ENCODE peak calls at places on chromosomes 11 and 22, in nine cellular contexts. C is amniotic stem cell, K is substantia nigra, M is uterus, A is NB4, B is GM18507, X is Daoy, E is NCI-H345, Y is T1000. G is an unnamed sample.

GRCh38 chr11:114078423-114078822 is 18.9 kb downstream of the ZBTB16 start:
- DNase-seq in C (no peak), K (no peak), M (no peak), A (no peak), B (no peak), X (no peak), E (peak; percentile 43), Y (no peak), G (no peak)

GRCh38 chr11:68521962-68522626 is 61.5 kb downstream of the PPP6R3 start:
- DNase-seq in C (no peak), K (no peak), M (no peak), A (no peak), B (no peak), X (no peak), E (no peak), Y (no peak), G (peak; percentile 11)

GRCh38 chr11:118895093-118896039 is 11.7 kb downstream of the CXCR5 start:
- DNase-seq in C (no peak), K (no peak), M (no peak), A (no peak), B (no peak), X (no peak), E (no peak), Y (no peak), G (no peak)

GRCh38 chr11:1864831-1865665 is 12.2 kb downstream of the LSP1 start:
- DNase-seq in C (no peak), K (no peak), M (peak; percentile 48), A (no peak), B (no peak), X (no peak), E (no peak), Y (no peak), G (no peak)

GRCh38 chr11:130691581-130691980 is 224.7 kb downstream of the SNX19 start:
- DNase-seq in C (no peak), K (no peak), M (no peak), A (no peak), B (no peak), X (no peak), E (no peak), Y (no peak), G (no peak)

GRCh38 chr11:6251120-6251733 is 8.4 kb upstream of the CCKBR start:
- DNase-seq in C (peak; percentile 25), K (peak; percentile 15), M (peak; percentile 62), A (peak; percentile 55), B (peak; percentile 18), X (peak; percentile 68), E (peak; percentile 64), Y (no peak), G (peak; percentile 69)

GRCh38 chr11:46050065-46050464 is 71.2 kb downstream of the PHF21A start:
- DNase-seq in C (peak; percentile 39), K (no peak), M (peak; percentile 24), A (peak; percentile 10), B (no peak), X (peak; percentile 51), E (no peak), Y (peak; percentile 30), G (peak; percentile 2)

GRCh38 chr22:28115426-28115825 is 196.4 kb upstream of the PITPNB start:
- DNase-seq in C (no peak), K (no peak), M (no peak), A (no peak), B (no peak), X (no peak), E (no peak), Y (no peak), G (no peak)

GRCh38 chr11:117010808-117011540 is 87.3 kb downstream of the SIK3 start:
- DNase-seq in C (peak; percentile 68), K (no peak), M (peak; percentile 48), A (peak; percentile 86), B (no peak), X (peak; percentile 66), E (no peak), Y (peak; percentile 4), G (peak; percentile 52)

GRCh38 chr11:17013548-17014320 is 480 bp downstream of the PLEKHA7 start:
- DNase-seq in C (no peak), K (no peak), M (no peak), A (no peak), B (no peak), X (peak; percentile 42), E (peak; percentile 33), Y (no peak), G (peak; percentile 36)

GRCh38 chr22:40250608-40251007 is 72.9 kb downstream of the TNRC6B start:
- DNase-seq in C (no peak), K (no peak), M (no peak), A (no peak), B (no peak), X (no peak), E (no peak), Y (no peak), G (no peak)

GRCh38 chr11:16001899-16002426 is 354.4 kb downstream of the SOX6 start:
- DNase-seq in C (no peak), K (no peak), M (no peak), A (peak; percentile 87), B (no peak), X (peak; percentile 88), E (peak; percentile 90), Y (peak; percentile 25), G (peak; percentile 98)

GRCh38 chr11:94656968-94657367 is 89.8 kb downstream of the PIWIL4 start:
- DNase-seq in C (no peak), K (no peak), M (no peak), A (no peak), B (no peak), X (no peak), E (no peak), Y (no peak), G (no peak)

GRCh38 chr11:14059491-14059890 is 97.0 kb downstream of the SPON1 start:
- DNase-seq in C (no peak), K (no peak), M (no peak), A (no peak), B (no peak), X (peak; percentile 21), E (no peak), Y (no peak), G (no peak)

GRCh38 chr11:36512016-36512415 is 1.9 kb upstream of the TRAF6 start:
- DNase-seq in C (no peak), K (no peak), M (no peak), A (no peak), B (no peak), X (no peak), E (no peak), Y (no peak), G (no peak)

GRCh38 chr11:725624-726202 is 19.7 kb downstream of the EPS8L2 start:
- DNase-seq in C (no peak), K (no peak), M (no peak), A (no peak), B (no peak), X (no peak), E (peak; percentile 53), Y (no peak), G (no peak)

GRCh38 chr11:315051-315481 is 1.2 kb downstream of the IFITM1 start:
- DNase-seq in C (no peak), K (no peak), M (no peak), A (no peak), B (no peak), X (no peak), E (no peak), Y (no peak), G (no peak)

GRCh38 chr11:48134221-48134922 is 82.2 kb upstream of the OR4B1 start:
- DNase-seq in C (no peak), K (no peak), M (no peak), A (no peak), B (no peak), X (no peak), E (no peak), Y (no peak), G (no peak)

GRCh38 chr11:122175316-122175715 is 59.3 kb upstream of the BLID start:
- DNase-seq in C (no peak), K (no peak), M (no peak), A (no peak), B (no peak), X (no peak), E (no peak), Y (no peak), G (no peak)

GRCh38 chr22:29308791-29309262 is 2.4 kb downstream of the GAS2L1 start:
- DNase-seq in C (no peak), K (no peak), M (no peak), A (peak; percentile 88), B (no peak), X (peak; percentile 93), E (no peak), Y (peak; percentile 22), G (peak; percentile 78)

GRCh38 chr11:110759972-110760381 is 47.7 kb upstream of the ARHGAP20 start:
- DNase-seq in C (no peak), K (no peak), M (no peak), A (no peak), B (no peak), X (no peak), E (peak; percentile 58), Y (no peak), G (no peak)

GRCh38 chr11:11416917-11417316 is 63.9 kb upstream of the CSNK2A3 start:
- DNase-seq in C (no peak), K (no peak), M (no peak), A (peak; percentile 92), B (no peak), X (peak; percentile 82), E (no peak), Y (peak; percentile 25), G (peak; percentile 21)

GRCh38 chr11:71286701-71287643 is 34.6 kb upstream of the SHANK2 start:
- DNase-seq in C (peak; percentile 56), K (peak; percentile 38), M (no peak), A (no peak), B (no peak), X (peak; percentile 79), E (no peak), Y (peak; percentile 86), G (peak; percentile 70)

GRCh38 chr11:95483339-95483738 is 252.3 kb upstream of the SESN3 start:
- DNase-seq in C (no peak), K (no peak), M (no peak), A (no peak), B (no peak), X (no peak), E (no peak), Y (no peak), G (no peak)